ENCODE peak calls at places on chromosomes 16 and 17, in four cellular contexts. I is lung, X is prostate gland, Z is Panc1. C is an unnamed sample.

GRCh38 chr16:84286568-84287220 is 8.0 kb upstream of the WFDC1 start:
- DNase-seq in Z (no peak), X (no peak), I (peak), C (peak)

GRCh38 chr17:37648555-37648954 is 5.3 kb upstream of the DDX52 start:
- DNase-seq in X (no peak), I (no peak), Z (no peak), C (no peak)

GRCh38 chr17:82483836-82484235 is 25.3 kb downstream of the NARF start:
- DNase-seq in I (no peak), Z (no peak), X (no peak), C (no peak)

GRCh38 chr16:66007717-66008116 is 358.8 kb upstream of the CDH5 start:
- DNase-seq in X (no peak), I (no peak), Z (no peak), C (no peak)

GRCh38 chr17:65586899-65587298 is 25.5 kb upstream of the AXIN2 start:
- DNase-seq in X (no peak), Z (no peak), I (no peak), C (no peak)

GRCh38 chr16:85649411-85649977 is 36.4 kb downstream of the GSE1 start:
- DNase-seq in X (no peak), I (no peak), Z (no peak), C (no peak)

GRCh38 chr16:739560-740458 is 988 bp downstream of the CIAO3 start:
- DNase-seq in Z (no peak), I (no peak), X (no peak), C (no peak)

GRCh38 chr17:273994-274832 is 78.4 kb downstream of the RPH3AL start:
- DNase-seq in I (no peak), X (no peak), Z (no peak), C (peak)

GRCh38 chr17:37176683-37177082 is 199.1 kb upstream of the C17orf78 start:
- DNase-seq in Z (no peak), I (no peak), X (no peak), C (no peak)

GRCh38 chr16:29674188-29674587 is 4.8 kb upstream of the QPRT start:
- DNase-seq in I (no peak), X (peak), Z (no peak), C (peak)

GRCh38 chr16:85567101-85567866 is 45.8 kb upstream of the GSE1 start:
- DNase-seq in Z (no peak), I (no peak), X (no peak), C (no peak)

GRCh38 chr17:71959129-71959528 is 161.7 kb upstream of the SOX9 start:
- DNase-seq in Z (no peak), I (no peak), X (no peak), C (no peak)

GRCh38 chr16:12087901-12088364 is 111.4 kb downstream of the SNX29 start:
- DNase-seq in Z (no peak), I (no peak), X (peak), C (peak)

GRCh38 chr16:74271879-74272278 is 24.7 kb upstream of the PSMD7 start:
- DNase-seq in I (no peak), X (no peak), Z (no peak), C (no peak)

GRCh38 chr16:90032664-90033346 is 13.5 kb upstream of the DBNDD1 start:
- DNase-seq in I (no peak), X (no peak), Z (no peak), C (no peak)

GRCh38 chr17:2101448-2102257 is 46.8 kb downstream of the HIC1 start:
- DNase-seq in Z (no peak), I (peak), X (peak), C (peak)

GRCh38 chr16:29821663-29822115 is 1.4 kb downstream of the MVP start:
- DNase-seq in X (no peak), I (peak), Z (no peak), C (peak)

GRCh38 chr16:16184594-16184993 is 38.7 kb downstream of the ABCC6 start:
- DNase-seq in X (no peak), I (no peak), Z (no peak), C (peak)

GRCh38 chr17:72614871-72615626 is 477.4 kb downstream of the SLC39A11 start:
- DNase-seq in X (peak), I (no peak), Z (no peak), C (peak)

GRCh38 chr17:3763777-3764170 is 37.2 kb downstream of the ITGAE start:
- DNase-seq in X (no peak), Z (no peak), I (no peak), C (peak)

GRCh38 chr17:19703776-19704371 is 12.5 kb downstream of the SLC47A2 start:
- DNase-seq in Z (no peak), X (no peak), I (no peak), C (peak)
- TF ChIP-seq CTCF in Z (no peak), X (no peak), I (no peak), C (no peak)

GRCh38 chr17:31281061-31281460 is 16.0 kb downstream of the OMG start:
- DNase-seq in I (no peak), Z (no peak), X (no peak), C (no peak)

GRCh38 chr17:31283841-31284240 is 13.2 kb downstream of the OMG start:
- DNase-seq in X (no peak), Z (no peak), I (no peak), C (no peak)

GRCh38 chr17:31289790-31290189 is 7.2 kb downstream of the OMG start:
- DNase-seq in Z (no peak), X (no peak), I (no peak), C (no peak)

GRCh38 chr17:31291820-31292219 is 5.2 kb downstream of the OMG start:
- DNase-seq in I (no peak), Z (no peak), X (no peak), C (no peak)

DNA sequence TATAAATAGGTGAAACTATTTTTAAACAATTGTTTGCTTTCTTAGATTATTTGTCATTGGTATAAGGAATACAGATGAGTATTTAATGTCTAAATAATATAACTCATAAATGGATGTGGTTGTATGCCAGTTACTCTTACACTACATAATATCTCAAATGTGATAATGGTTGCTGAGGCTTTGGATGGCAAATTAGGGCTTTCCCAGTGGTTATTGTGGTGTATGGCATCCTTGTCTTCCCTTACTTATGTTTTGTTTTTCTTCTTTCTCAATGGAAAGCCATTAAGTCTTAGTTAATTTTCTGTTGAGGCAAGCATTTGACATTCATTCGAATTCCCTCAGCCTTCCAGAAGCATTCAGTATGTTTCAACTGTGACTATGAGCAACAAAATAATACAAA is 10.5 kb downstream of the OMG start:
- DNase-seq in Z (no peak), I (no peak), X (no peak), C (no peak)
- TF ChIP-seq CTCF in Z (no peak), I (no peak), X (no peak), C (no peak)

GRCh38 chr16:4262303-4262835 is 10.5 kb downstream of the TFAP4 start:
- DNase-seq in Z (no peak), I (no peak), X (no peak), C (no peak)

GRCh38 chr16:4260360-4260759 is 12.5 kb downstream of the TFAP4 start:
- DNase-seq in I (peak), Z (no peak), X (peak), C (peak)

GRCh38 chr16:4264546-4264945 is 8.3 kb downstream of the TFAP4 start:
- DNase-seq in X (no peak), Z (no peak), I (no peak), C (no peak)

GRCh38 chr16:4263504-4264436 is 9.1 kb downstream of the TFAP4 start:
- DNase-seq in I (peak), X (no peak), Z (no peak), C (peak)

DNA sequence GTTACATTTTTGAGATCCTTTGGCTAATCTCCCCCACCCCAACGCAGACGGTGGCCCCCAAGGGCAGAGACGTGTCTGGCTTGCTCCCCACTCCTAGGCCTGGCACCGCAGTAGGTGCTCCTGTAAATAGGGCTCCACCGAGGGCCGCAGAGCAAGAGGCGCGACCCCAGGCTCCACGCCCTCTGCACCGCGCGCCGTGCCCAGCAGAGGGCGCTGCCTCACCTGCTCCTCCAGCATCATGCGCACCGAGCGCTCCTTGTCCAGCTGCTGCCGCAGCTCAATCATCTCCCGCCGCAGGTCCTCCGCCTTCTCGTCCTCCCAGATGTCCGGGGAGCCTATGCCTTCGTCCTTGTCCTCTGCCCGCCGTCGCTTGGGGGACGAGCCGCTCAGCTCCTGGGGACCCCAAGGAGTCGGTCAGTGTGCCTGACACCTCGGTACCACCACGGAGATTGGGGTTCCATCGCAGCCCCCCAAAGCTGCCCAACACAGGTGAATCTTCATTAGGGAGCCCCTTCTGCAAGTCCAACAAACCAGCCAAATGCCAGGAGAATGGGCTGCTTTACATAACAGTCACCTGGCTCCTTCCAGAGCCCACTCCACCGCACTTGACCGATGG is 11.2 kb downstream of the TFAP4 start:
- DNase-seq in Z (no peak), I (no peak), X (no peak), C (no peak)
- TF ChIP-seq CTCF in Z (peak), I (no peak), X (no peak), C (peak)

GRCh38 chr17:51711581-51711980 is 446.9 kb downstream of the CA10 start:
- DNase-seq in Z (no peak), X (no peak), I (no peak), C (no peak)
- TF ChIP-seq CTCF in Z (no peak), X (no peak), I (no peak), C (no peak)

DNA sequence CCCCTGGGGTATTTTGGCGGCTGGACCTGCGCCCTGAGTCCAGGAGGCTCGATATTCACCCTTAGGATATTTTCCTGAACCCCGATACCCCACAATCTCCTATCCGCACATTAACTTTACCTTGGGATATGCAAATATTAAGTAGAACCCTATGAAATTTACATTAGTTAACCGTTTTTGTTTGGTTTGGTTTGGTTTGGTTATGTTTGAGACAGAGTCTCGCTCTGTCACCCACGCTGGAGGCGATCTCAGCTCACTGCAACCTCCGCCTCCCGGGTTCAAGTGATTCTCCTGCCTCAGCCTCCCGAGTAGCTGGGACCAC is 9.3 kb upstream of the NAGS start:
- DNase-seq in I (no peak), Z (no peak), X (no peak), C (no peak)
- TF ChIP-seq CTCF in I (no peak), Z (no peak), X (no peak), C (no peak)

GRCh38 chr17:44942456-44942855 is 5.1 kb downstream of the KIF18B start:
- DNase-seq in Z (no peak), I (no peak), X (no peak), C (peak)

GRCh38 chr17:44947461-44948314 is at the start of gene KIF18B:
- DNase-seq in Z (peak), X (peak), I (peak), C (peak)

GRCh38 chr17:44940768-44941167 is 6.8 kb downstream of the KIF18B start:
- DNase-seq in Z (no peak), X (no peak), I (no peak), C (no peak)

GRCh38 chr17:44940321-44940720 is 7.3 kb downstream of the KIF18B start:
- DNase-seq in Z (no peak), I (no peak), X (no peak), C (no peak)

GRCh38 chr17:44941712-44942331 is 5.8 kb downstream of the KIF18B start:
- DNase-seq in Z (no peak), I (no peak), X (no peak), C (peak)
- TF ChIP-seq CTCF in Z (no peak), I (no peak), X (no peak), C (no peak)

GRCh38 chr17:6862122-6862521 is 30.6 kb upstream of the TEKT1 start:
- DNase-seq in X (no peak), Z (no peak), I (no peak), C (no peak)
- TF ChIP-seq CTCF in X (no peak), Z (no peak), I (no peak), C (no peak)

DNA sequence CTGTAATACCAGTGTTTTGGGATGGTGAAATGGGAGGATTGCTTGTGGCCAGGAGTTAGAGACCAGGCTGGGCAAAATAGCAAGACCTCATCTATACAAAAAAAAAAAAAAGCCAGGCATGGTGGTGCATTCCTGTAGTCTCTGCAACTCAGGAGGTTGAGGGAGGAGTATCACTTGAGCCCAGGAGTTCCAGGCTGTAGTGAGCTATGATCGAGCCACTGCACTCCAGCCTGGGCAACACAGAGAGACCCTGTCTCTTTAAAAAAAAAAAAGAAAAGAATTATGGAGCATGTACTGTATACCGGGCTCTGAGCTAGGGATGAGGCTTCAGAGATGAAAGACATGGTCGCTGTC is 120.7 kb downstream of the IRX3 start:
- DNase-seq in I (no peak), Z (no peak), X (no peak), C (no peak)
- TF ChIP-seq CTCF in I (no peak), Z (no peak), X (no peak), C (no peak)

C was measured in kidney.